ENCODE peak calls at places on chromosome 2, in five cellular contexts. U, M, P, L and C are unnamed samples.
A peak's percentile ranks its signal among the peaks of the same experiment; 100 is the strongest.

GRCh38 chr2:70123051-70123828 is 36.0 kb downstream of the PCBP1 start:
- DNase-seq in U (peak; percentile 33), M (peak; percentile 90), P (peak; percentile 63), L (no peak), C (no peak)

GRCh38 chr2:213152065-213152794 is 818 bp upstream of the IKZF2 start:
- DNase-seq in U (peak; percentile 75), M (peak; percentile 70), P (no peak), L (peak; percentile 2), C (peak; percentile 68)

GRCh38 chr2:24702800-24703199 is 90.4 kb downstream of the PTRHD1 start:
- DNase-seq in U (peak; percentile 92), M (no peak), P (no peak), L (peak; percentile 83), C (peak; percentile 65)

GRCh38 chr2:50346586-50347351 is 685.2 kb downstream of the NRXN1 start:
- DNase-seq in U (no peak), M (no peak), P (no peak), L (no peak), C (no peak)

GRCh38 chr2:98127229-98127989 is 40.4 kb downstream of the VWA3B start:
- DNase-seq in U (no peak), M (no peak), P (no peak), L (no peak), C (no peak)

GRCh38 chr2:100630473-100630977 is 67.7 kb downstream of the PDCL3 start:
- DNase-seq in U (no peak), M (no peak), P (no peak), L (no peak), C (peak; percentile 19)

GRCh38 chr2:182980115-182980514 is 58.1 kb downstream of the NCKAP1 start:
- DNase-seq in U (peak; percentile 46), M (no peak), P (no peak), L (peak; percentile 16), C (no peak)

GRCh38 chr2:225742487-225742886 is 343.0 kb downstream of the NYAP2 start:
- DNase-seq in U (no peak), M (no peak), P (no peak), L (no peak), C (no peak)

GRCh38 chr2:97757062-97757461 is 43.7 kb downstream of the ZAP70 start:
- DNase-seq in U (no peak), M (no peak), P (no peak), L (no peak), C (no peak)

GRCh38 chr2:217521820-217522219 is 481.0 kb downstream of the TNS1 start:
- DNase-seq in U (no peak), M (peak; percentile 14), P (no peak), L (no peak), C (no peak)

GRCh38 chr2:183035954-183036669 is 2.1 kb downstream of the NCKAP1 start:
- DNase-seq in U (no peak), M (no peak), P (no peak), L (no peak), C (no peak)

GRCh38 chr2:190977505-190977904 is 36.5 kb downstream of the STAT1 start:
- DNase-seq in U (no peak), M (no peak), P (no peak), L (no peak), C (no peak)

GRCh38 chr2:69545477-69545932 is 98.0 kb downstream of the AAK1 start:
- DNase-seq in U (no peak), M (no peak), P (no peak), L (no peak), C (no peak)

GRCh38 chr2:42598656-42599267 is 30.3 kb downstream of the MTA3 start:
- DNase-seq in U (no peak), M (no peak), P (no peak), L (no peak), C (no peak)

GRCh38 chr2:196063773-196064172 is 4.9 kb downstream of the DNAH7 start:
- DNase-seq in U (no peak), M (no peak), P (no peak), L (no peak), C (no peak)

GRCh38 chr2:170512271-170512670 is 202.9 kb upstream of the SP5 start:
- DNase-seq in U (no peak), M (no peak), P (no peak), L (no peak), C (no peak)

GRCh38 chr2:66869076-66869475 is 434.2 kb downstream of the MEIS1 start:
- DNase-seq in U (peak; percentile 88), M (no peak), P (no peak), L (no peak), C (peak; percentile 90)

GRCh38 chr2:61182059-61182383 is 20.0 kb downstream of the C2orf74 start:
- DNase-seq in U (no peak), M (no peak), P (no peak), L (no peak), C (no peak)

GRCh38 chr2:73265298-73266060 is 18.8 kb downstream of the FBXO41 start:
- DNase-seq in U (no peak), M (no peak), P (no peak), L (no peak), C (no peak)

GRCh38 chr2:25957743-25958142 is 24.6 kb downstream of the KIF3C start:
- DNase-seq in U (no peak), M (no peak), P (no peak), L (no peak), C (no peak)

GRCh38 chr2:186562209-186562578 is 27.7 kb upstream of the ITGAV start:
- DNase-seq in U (no peak), M (no peak), P (no peak), L (no peak), C (no peak)

GRCh38 chr2:178394816-178395215 is 56.2 kb downstream of the PRKRA start:
- DNase-seq in U (no peak), M (no peak), P (no peak), L (no peak), C (no peak)

GRCh38 chr2:27025861-27026851 is 6.6 kb upstream of the TMEM214 start:
- DNase-seq in U (no peak), M (peak; percentile 63), P (no peak), L (no peak), C (no peak)

GRCh38 chr2:27025281-27025800 is 7.4 kb upstream of the TMEM214 start:
- DNase-seq in U (no peak), M (no peak), P (no peak), L (no peak), C (no peak)

GRCh38 chr2:27023740-27024139 is 9.0 kb upstream of the TMEM214 start:
- DNase-seq in U (no peak), M (no peak), P (no peak), L (no peak), C (no peak)

GRCh38 chr2:27024812-27025211 is 8.0 kb upstream of the TMEM214 start:
- DNase-seq in U (no peak), M (no peak), P (no peak), L (no peak), C (no peak)

GRCh38 chr2:27024188-27024587 is 8.6 kb upstream of the TMEM214 start:
- DNase-seq in U (no peak), M (no peak), P (peak; percentile 47), L (no peak), C (no peak)
- TF ChIP-seq CTCF in U (peak; percentile 33), M (no peak), P (peak; percentile 79), L (peak; percentile 20), C (peak; percentile 48)

DNA sequence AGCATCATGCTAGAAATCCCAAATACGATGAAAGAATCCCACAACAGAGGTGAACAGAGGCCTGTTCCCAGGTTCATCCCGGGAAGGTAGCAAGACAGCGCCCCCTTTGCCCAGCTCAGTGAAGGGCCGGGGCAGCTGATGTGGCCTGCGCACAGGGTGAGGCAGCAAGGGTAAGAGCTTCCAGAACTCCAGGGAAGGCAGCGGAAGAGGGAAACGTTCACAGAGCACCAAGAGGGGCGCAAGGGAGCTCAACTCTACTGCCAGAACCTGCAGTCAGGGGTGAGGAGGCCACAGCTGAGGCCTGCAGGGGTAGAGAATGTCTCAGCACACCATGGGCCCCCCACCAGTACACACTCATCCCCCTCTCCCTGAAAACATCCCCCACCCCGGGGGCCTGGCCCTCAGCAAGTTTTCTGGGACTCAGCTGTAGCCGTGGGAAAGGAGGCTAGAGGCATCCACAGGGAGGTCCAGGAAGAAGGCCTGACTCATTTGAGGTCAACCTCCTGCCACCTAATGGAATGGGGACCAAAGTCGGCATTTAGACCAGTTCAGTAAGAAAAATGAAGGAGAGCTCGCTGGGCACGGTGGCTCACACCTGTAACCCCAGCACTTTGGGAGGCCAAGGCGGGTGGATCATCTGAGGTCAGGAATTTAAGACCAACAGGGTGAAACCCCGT is 95.6 kb upstream of the ASAP2 start:
- DNase-seq in U (no peak), M (no peak), P (peak; percentile 67), L (no peak), C (peak; percentile 33)
- TF ChIP-seq CTCF in U (peak; percentile 66), M (no peak), P (peak; percentile 83), L (peak; percentile 71), C (peak; percentile 62)

DNA sequence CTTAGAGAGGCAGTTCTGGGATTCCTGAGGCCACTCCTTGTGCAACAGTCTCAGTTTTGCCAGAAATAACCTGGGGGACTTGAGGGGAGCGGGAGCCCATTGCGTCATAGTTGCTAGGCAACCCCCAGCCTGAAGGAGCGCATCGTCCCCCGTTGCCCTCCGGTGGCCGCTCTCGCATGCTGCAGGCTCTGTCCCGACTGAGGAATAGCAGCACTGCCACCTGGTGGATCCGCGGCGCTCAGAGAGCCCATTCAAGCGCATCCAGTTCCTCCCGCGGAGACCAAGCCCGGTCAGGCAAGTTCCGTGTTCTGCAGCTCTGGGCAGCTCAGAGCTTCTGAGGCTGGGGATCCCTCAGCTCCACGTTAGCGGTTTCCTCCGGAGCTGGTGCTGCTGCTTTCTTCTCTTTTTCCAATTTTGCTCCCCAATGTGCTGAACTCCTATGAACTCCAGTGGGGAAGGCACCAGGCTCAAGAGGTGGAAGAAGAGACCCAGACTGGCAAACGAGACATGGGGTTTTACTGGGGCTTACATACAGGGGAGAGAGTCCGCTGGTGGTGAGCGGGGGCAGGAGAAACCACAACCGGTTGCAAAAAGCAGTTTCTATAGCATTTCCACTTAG is 15.1 kb downstream of the SLC4A3 start:
- DNase-seq in U (peak; percentile 93), M (peak; percentile 94), P (peak; percentile 95), L (peak; percentile 88), C (peak; percentile 94)
- TF ChIP-seq CTCF in U (peak; percentile 98), M (peak; percentile 99), P (no peak), L (peak; percentile 99), C (peak; percentile 100)

GRCh38 chr2:208389940-208390339 is 16.7 kb upstream of the PTH2R start:
- DNase-seq in U (no peak), M (no peak), P (no peak), L (no peak), C (no peak)

GRCh38 chr2:208386546-208386945 is 20.0 kb upstream of the PTH2R start:
- DNase-seq in U (no peak), M (no peak), P (no peak), L (no peak), C (no peak)

GRCh38 chr2:208392300-208392699 is 14.3 kb upstream of the PTH2R start:
- DNase-seq in U (peak; percentile 16), M (no peak), P (no peak), L (no peak), C (no peak)
- TF ChIP-seq CTCF in U (peak; percentile 58), M (no peak), P (no peak), L (peak; percentile 39), C (peak; percentile 34)

GRCh38 chr2:192741889-192742288 is 547.2 kb upstream of the TMEFF2 start:
- DNase-seq in U (no peak), M (no peak), P (no peak), L (peak; percentile 3), C (no peak)
- TF ChIP-seq CTCF in U (no peak), M (no peak), P (no peak), L (peak; percentile 46), C (peak; percentile 47)